ENCODE peak calls at places on chromosomes 5 and 9, in six cellular contexts. E, D, Z, K, A and L are unnamed samples. For H3K4me1, the result is how much of the 10 kb centered on the place peaks cover.

GRCh38 chr9:16515207-16515606 is 355.3 kb downstream of the BNC2 start:
- DNase-seq in Z (no peak), E (no peak), K (no peak), D (no peak), A (no peak), L (no peak)

GRCh38 chr9:136890661-136891060 is 4.3 kb downstream of the TRAF2 start:
- DNase-seq in K (no peak), Z (no peak), D (no peak), A (no peak), E (no peak), L (no peak)

GRCh38 chr9:98615633-98616032 is 93.1 kb downstream of the GABBR2 start:
- DNase-seq in A (no peak), E (no peak), D (no peak), Z (no peak), K (no peak), L (no peak)

GRCh38 chr5:53815471-53815870 is 255.0 kb downstream of the NDUFS4 start:
- DNase-seq in E (no peak), Z (no peak), A (no peak), D (no peak), K (no peak), L (no peak)

GRCh38 chr5:132896685-132897084 is 23.2 kb downstream of the LEAP2 start:
- DNase-seq in D (no peak), A (no peak), E (no peak), Z (no peak), K (no peak), L (no peak)

GRCh38 chr5:166617507-166617906 is 1673.9 kb upstream of the WWC1 start:
- DNase-seq in D (no peak), A (no peak), Z (no peak), K (no peak), E (no peak), L (no peak)

GRCh38 chr9:127447416-127448111 is 3.6 kb downstream of the RPL12 start:
- DNase-seq in K (no peak), D (no peak), E (no peak), A (no peak), Z (no peak), L (no peak)

GRCh38 chr5:72133212-72133990 is 26.1 kb downstream of the MAP1B start:
- DNase-seq in D (no peak), Z (no peak), K (no peak), E (no peak), A (no peak), L (no peak)

GRCh38 chr9:120730661-120731514 is 16.6 kb upstream of the MEGF9 start:
- DNase-seq in D (no peak), Z (no peak), K (no peak), A (no peak), E (peak), L (no peak)

GRCh38 chr5:39755452-39755851 is 330.7 kb upstream of the DAB2 start:
- DNase-seq in A (no peak), K (no peak), Z (peak), E (no peak), D (no peak), L (no peak)

GRCh38 chr9:105051897-105052296 is 123.9 kb upstream of the ABCA1 start:
- DNase-seq in D (peak), Z (no peak), E (no peak), A (no peak), K (no peak), L (no peak)

GRCh38 chr9:133647148-133647547 is 11.0 kb downstream of the DBH start:
- DNase-seq in A (no peak), Z (no peak), D (no peak), E (no peak), K (no peak), L (no peak)

GRCh38 chr5:93915142-93915553 is 173.7 kb upstream of the POU5F2 start:
- DNase-seq in D (peak), A (no peak), E (no peak), Z (no peak), K (no peak), L (peak)

GRCh38 chr5:145697251-145698016 is 137.7 kb downstream of the PRELID2 start:
- DNase-seq in K (no peak), Z (peak), A (no peak), E (no peak), D (no peak), L (peak)

GRCh38 chr5:179870403-179870903 is 11.8 kb upstream of the MRNIP start:
- DNase-seq in D (no peak), E (no peak), K (peak), A (no peak), Z (peak), L (peak)

GRCh38 chr9:31608881-31609280 is 775.6 kb upstream of the ACO1 start:
- DNase-seq in E (no peak), K (no peak), Z (no peak), A (no peak), D (no peak), L (no peak)

GRCh38 chr9:85727500-85727899 is 14.3 kb downstream of the AGTPBP1 start:
- DNase-seq in Z (no peak), K (no peak), E (no peak), D (no peak), A (no peak), L (no peak)

GRCh38 chr9:126609191-126609590 is 4.5 kb upstream of the LMX1B start:
- DNase-seq in D (no peak), E (no peak), A (no peak), Z (no peak), K (no peak), L (no peak)

GRCh38 chr5:113425909-113426308 is 8.9 kb downstream of the TSSK1B start:
- DNase-seq in A (no peak), K (no peak), D (no peak), E (no peak), Z (no peak), L (no peak)

GRCh38 chr5:96978812-96979449 is 43.1 kb downstream of the LNPEP start:
- DNase-seq in E (no peak), D (no peak), A (no peak), Z (no peak), K (no peak), L (no peak)

GRCh38 chr5:96990102-96990501 is 54.2 kb downstream of the LNPEP start:
- DNase-seq in A (no peak), D (no peak), K (no peak), Z (no peak), E (no peak), L (no peak)

GRCh38 chr5:96986450-96986849 is 50.6 kb downstream of the LNPEP start:
- DNase-seq in A (no peak), E (no peak), D (no peak), Z (no peak), K (no peak), L (no peak)

GRCh38 chr5:96984506-96985192 is 48.8 kb downstream of the LNPEP start:
- DNase-seq in D (no peak), A (no peak), K (no peak), Z (no peak), E (no peak), L (no peak)
- H3K27ac ChIP-seq in D (no peak), A (no peak), K (no peak), Z (no peak), E (no peak), L (no peak)

GRCh38 chr9:90827181-90827866 is 25.7 kb downstream of the SYK start:
- DNase-seq in K (no peak), E (no peak), D (no peak), Z (no peak), A (no peak), L (no peak)
- H3K4me3 ChIP-seq in K (no peak), E (no peak), D (no peak), Z (no peak), A (no peak), L (no peak)

GRCh38 chr5:16913840-16914435 is 22.1 kb downstream of the MYO10 start:
- DNase-seq in Z (no peak), A (no peak), K (no peak), D (no peak), E (no peak), L (no peak)
- H3K4me1 ChIP-seq in Z (half or more), A (under half), K (under half), D (under half), E (under half), L (under half)

DNA sequence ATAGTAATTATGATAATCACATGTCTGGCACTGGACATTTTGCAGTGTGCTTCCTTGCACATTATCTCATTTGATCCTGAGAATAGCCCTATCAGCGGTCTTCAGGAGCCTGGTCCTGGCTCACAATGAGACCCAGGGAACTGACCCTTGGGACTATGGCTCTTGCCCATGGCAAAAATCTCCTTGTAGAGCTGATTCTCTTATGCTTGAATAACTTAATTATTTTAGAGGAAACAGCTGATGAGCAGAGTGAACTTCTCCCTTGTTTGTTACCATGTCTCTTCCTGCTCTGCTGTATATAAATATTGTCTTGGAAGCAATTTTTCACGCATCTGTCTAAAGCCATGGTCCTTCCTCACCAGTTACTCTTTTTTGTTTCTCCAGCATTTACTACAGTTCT is 272.6 kb downstream of the NR3C1 start:
- DNase-seq in K (no peak), E (no peak), Z (no peak), A (no peak), D (no peak), L (no peak)
- H3K27ac ChIP-seq in K (no peak), E (no peak), Z (no peak), A (no peak), D (no peak), L (no peak)